ENCODE peak calls at places on chromosomes 2 and 18, in six cellular contexts. N, E, L, U, T and W are unnamed samples.

GRCh38 chr2:7905756-7906155 is 776.1 kb upstream of the ID2 start:
- DNase-seq in N (no peak), E (no peak), L (no peak), U (no peak), T (no peak), W (no peak)

GRCh38 chr2:69298862-69299261 is 88.2 kb downstream of the GFPT1 start:
- DNase-seq in N (peak; percentile 74), E (no peak), L (no peak), U (no peak), T (no peak), W (no peak)

GRCh38 chr2:241235859-241236593 is 47.5 kb downstream of the ANO7 start:
- DNase-seq in N (no peak), E (no peak), L (no peak), U (no peak), T (no peak), W (no peak)

GRCh38 chr2:54556659-54557121 is 100.6 kb downstream of the SPTBN1 start:
- DNase-seq in N (peak; percentile 83), E (no peak), L (no peak), U (no peak), T (peak; percentile 47), W (no peak)

GRCh38 chr2:45748239-45748638 is 96.8 kb downstream of the PRKCE start:
- DNase-seq in N (peak; percentile 63), E (no peak), L (no peak), U (no peak), T (no peak), W (no peak)

GRCh38 chr2:172399765-172400164 is 27.6 kb upstream of the ITGA6 start:
- DNase-seq in N (no peak), E (no peak), L (no peak), U (no peak), T (no peak), W (no peak)

GRCh38 chr2:16142383-16143361 is 202.3 kb downstream of the MYCN start:
- DNase-seq in N (no peak), E (peak; percentile 43), L (no peak), U (peak; percentile 71), T (no peak), W (no peak)

GRCh38 chr18:10851824-10852225 is 297.5 kb downstream of the PIEZO2 start:
- DNase-seq in N (peak; percentile 81), E (no peak), L (no peak), U (no peak), T (no peak), W (peak; percentile 70)

GRCh38 chr18:13888317-13888716 is 27.0 kb downstream of the MC2R start:
- DNase-seq in N (no peak), E (no peak), L (no peak), U (no peak), T (no peak), W (no peak)

GRCh38 chr2:3981446-3981845 is 278.1 kb downstream of the DCDC2C start:
- DNase-seq in N (no peak), E (no peak), L (no peak), U (no peak), T (no peak), W (no peak)

GRCh38 chr2:86216577-86217555 is 17.6 kb downstream of the MRPL35 start:
- DNase-seq in N (no peak), E (no peak), L (no peak), U (no peak), T (no peak), W (no peak)

GRCh38 chr2:236550701-236551465 is 18.7 kb upstream of the ACKR3 start:
- DNase-seq in N (no peak), E (no peak), L (no peak), U (no peak), T (no peak), W (no peak)

GRCh38 chr2:54904836-54905235 is 145.4 kb downstream of the RTN4 start:
- DNase-seq in N (no peak), E (no peak), L (no peak), U (peak; percentile 20), T (no peak), W (no peak)

GRCh38 chr2:195486987-195487644 is 169.9 kb upstream of the SLC39A10 start:
- DNase-seq in N (peak; percentile 81), E (no peak), L (no peak), U (no peak), T (no peak), W (no peak)

GRCh38 chr18:12857215-12857924 is 26.7 kb downstream of the PTPN2 start:
- DNase-seq in N (no peak), E (no peak), L (no peak), U (no peak), T (no peak), W (no peak)

GRCh38 chr18:12860530-12860929 is 23.5 kb downstream of the PTPN2 start:
- DNase-seq in N (no peak), E (no peak), L (no peak), U (no peak), T (no peak), W (no peak)

GRCh38 chr18:12857991-12858544 is 26.0 kb downstream of the PTPN2 start:
- DNase-seq in N (no peak), E (no peak), L (no peak), U (no peak), T (no peak), W (no peak)

GRCh38 chr18:12861637-12862036 is 22.4 kb downstream of the PTPN2 start:
- DNase-seq in N (no peak), E (no peak), L (no peak), U (no peak), T (no peak), W (no peak)

GRCh38 chr18:12858961-12859360 is 25.1 kb downstream of the PTPN2 start:
- DNase-seq in N (no peak), E (no peak), L (no peak), U (no peak), T (no peak), W (peak; percentile 36)
- H3K4me1 ChIP-seq in N (peaks cover 5% of the 10 kb centered on the region), E (no peaks in the 10 kb centered on the region), L (no peaks in the 10 kb centered on the region), U (peaks cover 26% of the 10 kb centered on the region), T (no peaks in the 10 kb centered on the region), W (no peaks in the 10 kb centered on the region)

DNA sequence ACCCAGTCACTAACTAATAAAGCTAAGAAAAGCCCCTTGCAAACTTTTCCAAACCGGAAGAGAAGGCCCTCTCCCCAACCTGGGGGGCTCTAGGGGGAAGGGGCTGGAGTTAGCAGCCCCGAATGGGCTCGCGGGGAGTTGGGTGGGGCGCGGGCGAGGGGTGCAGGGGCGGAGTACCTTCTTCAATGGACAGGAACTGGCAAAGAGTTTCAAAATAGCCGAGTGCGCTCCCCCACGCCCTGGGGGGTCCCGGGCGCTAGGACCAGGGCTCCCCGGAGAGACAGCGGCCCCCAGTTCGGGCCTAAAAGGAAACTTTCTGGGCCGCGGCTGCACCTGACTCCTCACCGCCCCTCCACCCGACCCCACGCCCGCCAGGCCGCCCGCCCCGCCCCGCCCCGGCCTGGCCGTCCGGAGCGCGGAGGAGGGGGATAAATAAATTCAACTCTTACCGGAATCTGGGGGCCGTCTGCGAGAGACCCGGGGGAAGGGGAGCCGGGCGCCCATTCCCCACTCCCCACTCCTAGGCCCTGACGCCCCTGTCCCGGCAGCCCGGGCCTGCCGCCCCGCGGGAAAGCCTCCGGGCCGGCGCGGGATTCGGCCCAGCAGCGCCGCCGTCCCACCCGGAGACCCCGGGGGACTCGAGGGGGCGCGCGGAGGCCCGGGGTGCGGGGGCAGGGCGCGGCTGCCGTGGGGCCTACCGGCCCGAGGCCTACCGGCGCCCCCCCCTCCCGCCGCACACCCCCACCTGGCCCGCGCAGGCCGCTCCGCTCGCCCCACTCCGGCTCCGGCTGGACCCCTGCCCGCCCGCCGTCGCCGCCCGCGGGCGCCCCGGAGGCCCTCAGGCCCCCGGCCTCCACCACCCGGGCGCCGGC is 868 bp downstream of the INO80D start:
- DNase-seq in N (no peak), E (peak; percentile 72), L (peak; percentile 30), U (peak; percentile 38), T (peak; percentile 50), W (peak; percentile 23)
- TF ChIP-seq POLR2A in N (no peak), E (no peak), L (no peak), U (no peak), T (no peak), W (peak; percentile 27)

DNA sequence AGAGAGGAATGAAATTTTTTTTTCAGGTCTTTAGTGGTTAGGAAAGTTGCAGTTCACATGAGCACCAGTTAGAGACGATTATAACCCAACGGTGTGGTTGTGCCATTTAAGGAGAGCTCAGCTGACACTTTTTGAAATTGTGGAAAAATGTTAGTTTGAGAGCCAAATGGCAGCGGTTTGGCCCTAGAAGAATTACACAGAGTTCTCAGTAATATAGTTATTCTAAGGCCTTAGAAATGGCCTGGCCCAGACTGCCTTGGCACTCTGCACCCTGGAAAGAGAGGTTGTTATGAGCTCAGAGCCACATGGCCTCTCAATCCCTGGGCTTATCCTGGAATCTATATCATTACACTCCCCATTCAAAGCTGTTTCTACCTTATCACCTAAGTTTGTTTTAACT is 117.4 kb downstream of the RHBDD1 start:
- DNase-seq in N (no peak), E (no peak), L (peak; percentile 18), U (no peak), T (no peak), W (no peak)
- H3K4me1 ChIP-seq in N (no peaks in the 10 kb centered on the region), E (no peaks in the 10 kb centered on the region), L (no peaks in the 10 kb centered on the region), U (no peaks in the 10 kb centered on the region), T (no peaks in the 10 kb centered on the region), W (no peaks in the 10 kb centered on the region)

GRCh38 chr2:200306719-200306968 is 151 bp downstream of the SPATS2L start:
- DNase-seq in N (no peak), E (no peak), L (no peak), U (no peak), T (no peak), W (no peak)

GRCh38 chr2:200308421-200309295 is 2.2 kb downstream of the SPATS2L start:
- DNase-seq in N (peak; percentile 63), E (no peak), L (no peak), U (no peak), T (no peak), W (peak; percentile 6)

GRCh38 chr2:200305797-200306718 is at the start of gene SPATS2L:
- DNase-seq in N (peak; percentile 86), E (peak; percentile 69), L (peak; percentile 52), U (peak; percentile 75), T (peak; percentile 83), W (peak; percentile 71)

GRCh38 chr2:200308001-200308400 is 1.5 kb downstream of the SPATS2L start:
- DNase-seq in N (peak; percentile 61), E (no peak), L (no peak), U (no peak), T (no peak), W (no peak)

GRCh38 chr2:200306969-200307811 is 697 bp downstream of the SPATS2L start:
- DNase-seq in N (no peak), E (peak; percentile 60), L (no peak), U (peak; percentile 51), T (peak; percentile 45), W (peak; percentile 37)
- TF ChIP-seq POLR2A in N (no peak), E (peak; percentile 11), L (no peak), U (no peak), T (no peak), W (no peak)

GRCh38 chr2:130391058-130391871 is 35.4 kb downstream of the PTPN18 start:
- DNase-seq in N (peak; percentile 68), E (peak; percentile 81), L (peak; percentile 62), U (peak; percentile 84), T (peak; percentile 67), W (peak; percentile 77)

GRCh38 chr2:130393318-130393910 is 37.6 kb downstream of the PTPN18 start:
- DNase-seq in N (peak; percentile 54), E (no peak), L (no peak), U (no peak), T (no peak), W (no peak)

GRCh38 chr2:130390460-130391057 is 34.7 kb downstream of the PTPN18 start:
- DNase-seq in N (no peak), E (no peak), L (peak; percentile 77), U (peak; percentile 69), T (no peak), W (no peak)

GRCh38 chr2:130389783-130390182 is 33.9 kb downstream of the PTPN18 start:
- DNase-seq in N (no peak), E (no peak), L (no peak), U (no peak), T (no peak), W (no peak)

GRCh38 chr2:130391872-130392670 is 36.2 kb downstream of the PTPN18 start:
- DNase-seq in N (peak; percentile 45), E (no peak), L (no peak), U (no peak), T (no peak), W (no peak)
- H3K4me1 ChIP-seq in N (peaks cover 11% of the 10 kb centered on the region), E (peaks cover 2% of the 10 kb centered on the region), L (no peaks in the 10 kb centered on the region), U (peaks cover 21% of the 10 kb centered on the region), T (peaks cover 3% of the 10 kb centered on the region), W (peaks cover 6% of the 10 kb centered on the region)